ENCODE peak calls at places on chromosomes 2 and 18, in four cellular contexts. F, T, I and B are unnamed samples.

GRCh38 chr18:37535968-37536367 is 29.6 kb downstream of the CELF4 start:
- DNase-seq in I (no peak), T (no peak), F (no peak), B (no peak)

GRCh38 chr2:71547616-71548285 is 94.4 kb downstream of the DYSF start:
- DNase-seq in T (no peak), F (no peak), I (no peak), B (peak; percentile 19)

GRCh38 chr2:240250985-240251847 is 110.8 kb upstream of the OTOS start:
- DNase-seq in I (peak; percentile 90), F (peak; percentile 50), T (peak; percentile 72), B (peak; percentile 97)

GRCh38 chr2:50754514-50754913 is 277.4 kb downstream of the NRXN1 start:
- DNase-seq in T (no peak), F (no peak), I (no peak), B (no peak)

GRCh38 chr2:45964226-45964841 is 312.9 kb downstream of the PRKCE start:
- DNase-seq in F (peak; percentile 78), I (peak; percentile 35), T (peak; percentile 93), B (peak; percentile 84)

GRCh38 chr2:144659731-144660275 is 139.9 kb upstream of the ZEB2 start:
- DNase-seq in I (no peak), T (no peak), F (no peak), B (peak; percentile 20)

GRCh38 chr2:187150667-187151066 is 297.4 kb downstream of the CALCRL start:
- DNase-seq in I (no peak), T (no peak), F (no peak), B (no peak)

GRCh38 chr18:12092398-12093229 is 1.0 kb upstream of the ANKRD62 start:
- DNase-seq in I (no peak), T (peak; percentile 76), F (peak; percentile 65), B (peak; percentile 63)

GRCh38 chr18:22488554-22488953 is 70.8 kb upstream of the CTAGE1 start:
- DNase-seq in F (no peak), T (no peak), I (peak; percentile 29), B (peak; percentile 85)

GRCh38 chr2:63738019-63738418 is 103.7 kb upstream of the UGP2 start:
- DNase-seq in F (no peak), I (no peak), T (no peak), B (no peak)

GRCh38 chr2:96556441-96557330 is 20.1 kb downstream of the ARID5A start:
- DNase-seq in T (peak; percentile 65), F (peak; percentile 12), I (no peak), B (no peak)

GRCh38 chr2:159195719-159196118 is 90.8 kb downstream of the WDSUB1 start:
- DNase-seq in F (no peak), T (no peak), I (no peak), B (peak; percentile 73)

GRCh38 chr18:45730832-45731545 is 7.0 kb downstream of the SLC14A1 start:
- DNase-seq in F (no peak), I (no peak), T (no peak), B (no peak)

GRCh38 chr2:181813963-181814565 is 77.5 kb upstream of the ITPRID2 start:
- DNase-seq in F (no peak), T (peak; percentile 16), I (no peak), B (no peak)

GRCh38 chr2:230751062-230751461 is 38.4 kb downstream of the CAB39 start:
- DNase-seq in T (no peak), F (no peak), I (no peak), B (no peak)

GRCh38 chr2:134457353-134457752 is 203.5 kb downstream of the MGAT5 start:
- DNase-seq in T (no peak), F (no peak), I (no peak), B (no peak)

GRCh38 chr2:45259144-45259543 is 249.9 kb upstream of the SIX2 start:
- DNase-seq in T (no peak), F (no peak), I (no peak), B (no peak)

GRCh38 chr2:75603477-75603876 is 42.7 kb upstream of the EVA1A start:
- DNase-seq in T (no peak), F (no peak), I (no peak), B (no peak)

GRCh38 chr2:75600418-75601088 is 39.8 kb upstream of the EVA1A start:
- DNase-seq in I (no peak), T (peak; percentile 9), F (no peak), B (no peak)

GRCh38 chr2:75604479-75604878 is 42.1 kb upstream of the MRPL19 start:
- DNase-seq in T (no peak), I (no peak), F (no peak), B (no peak)

GRCh38 chr2:75605770-75606535 is 40.6 kb upstream of the MRPL19 start:
- DNase-seq in I (no peak), F (no peak), T (no peak), B (no peak)

DNA sequence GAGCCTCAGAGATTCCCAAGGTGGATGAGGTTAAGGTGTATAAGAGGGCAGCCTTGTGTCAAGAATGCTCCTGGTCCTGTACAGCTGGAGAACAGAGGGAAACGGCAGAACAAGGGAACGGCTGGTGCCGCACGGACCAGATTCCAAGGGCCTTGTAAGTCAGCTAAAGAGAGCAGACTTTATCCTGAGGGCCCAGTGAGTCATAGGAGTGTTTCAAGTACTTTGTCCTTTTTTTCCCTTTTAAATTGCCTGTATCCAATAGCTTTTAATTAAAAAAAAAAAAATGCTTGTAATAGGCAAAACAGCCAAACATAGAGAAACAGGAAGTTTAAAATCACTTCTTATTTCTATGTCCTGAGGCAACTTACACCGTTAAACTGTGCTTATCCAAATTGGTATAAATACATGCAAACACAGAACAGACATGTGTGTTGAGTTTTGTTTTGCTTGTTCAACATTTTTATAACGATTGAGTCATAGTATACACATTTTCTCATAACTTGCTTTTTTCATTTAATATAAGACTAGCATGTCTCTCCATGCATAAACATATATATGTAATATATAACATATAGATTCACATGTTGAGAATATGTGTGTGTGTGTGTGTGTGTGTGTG is 42.1 kb upstream of the EVA1A start:
- DNase-seq in I (no peak), F (no peak), T (no peak), B (no peak)
- H3K9me3 ChIP-seq in I (no peaks in the 10 kb centered on the region), F (no peaks in the 10 kb centered on the region), T (no peaks in the 10 kb centered on the region), B (no peaks in the 10 kb centered on the region)

GRCh38 chr2:2847131-2847740 is 516.2 kb upstream of the MYT1L start:
- DNase-seq in T (no peak), F (peak; percentile 90), I (no peak), B (no peak)

GRCh38 chr2:2843969-2844548 is 513.0 kb upstream of the MYT1L start:
- DNase-seq in T (no peak), F (no peak), I (no peak), B (no peak)

GRCh38 chr2:2845267-2845666 is 514.2 kb upstream of the MYT1L start:
- DNase-seq in I (no peak), F (no peak), T (no peak), B (no peak)

GRCh38 chr2:2846379-2847130 is 515.5 kb upstream of the MYT1L start:
- DNase-seq in F (peak; percentile 81), T (no peak), I (no peak), B (peak; percentile 62)

GRCh38 chr2:2845796-2846315 is 514.8 kb upstream of the MYT1L start:
- DNase-seq in F (no peak), T (no peak), I (no peak), B (no peak)
- H3K9me3 ChIP-seq in F (no peaks in the 10 kb centered on the region), T (no peaks in the 10 kb centered on the region), I (no peaks in the 10 kb centered on the region), B (no peaks in the 10 kb centered on the region)

GRCh38 chr2:22397847-22398246 is 987.1 kb upstream of the KLHL29 start:
- DNase-seq in F (no peak), T (no peak), I (no peak), B (no peak)
- H3K9me3 ChIP-seq in F (no peaks in the 10 kb centered on the region), T (no peaks in the 10 kb centered on the region), I (no peaks in the 10 kb centered on the region), B (no peaks in the 10 kb centered on the region)

GRCh38 chr2:22807876-22808275 is 577.1 kb upstream of the KLHL29 start:
- DNase-seq in T (no peak), I (no peak), F (no peak), B (no peak)
- H3K9me3 ChIP-seq in T (peaks cover 5% of the 10 kb centered on the region), I (no peaks in the 10 kb centered on the region), F (no peaks in the 10 kb centered on the region), B (no peaks in the 10 kb centered on the region)

GRCh38 chr2:197803033-197803444 is 1.4 kb upstream of the PLCL1 start:
- DNase-seq in T (peak; percentile 67), I (no peak), F (peak; percentile 66), B (no peak)
- H3K9me3 ChIP-seq in T (no peaks in the 10 kb centered on the region), I (no peaks in the 10 kb centered on the region), F (no peaks in the 10 kb centered on the region), B (no peaks in the 10 kb centered on the region)